ENCODE peak calls at places on chromosomes 12 and 14, in six cellular contexts. Q, C, M, E, X and W are unnamed samples.

GRCh38 chr14:37443461-37443860 is 151.6 kb downstream of the FOXA1 start:
- DNase-seq in Q (no peak), C (no peak), M (no peak), E (no peak), X (no peak), W (no peak)

GRCh38 chr14:92122351-92122677 is 545 bp downstream of the CPSF2 start:
- DNase-seq in Q (no peak), C (no peak), M (no peak), E (peak; percentile 65), X (no peak), W (peak; percentile 18)

GRCh38 chr14:90628825-90629224 is 187.4 kb downstream of the TTC7B start:
- DNase-seq in Q (no peak), C (no peak), M (no peak), E (no peak), X (no peak), W (no peak)

GRCh38 chr12:120290541-120291312 is 976 bp downstream of the RNU4-2 start:
- DNase-seq in Q (no peak), C (no peak), M (peak; percentile 30), E (peak; percentile 22), X (no peak), W (peak; percentile 35)

GRCh38 chr12:99810718-99811593 is 163.4 kb downstream of the GARIN6 start:
- DNase-seq in Q (peak; percentile 15), C (peak; percentile 21), M (no peak), E (peak; percentile 57), X (no peak), W (peak; percentile 9)

GRCh38 chr12:15899282-15899870 is 11.8 kb upstream of the DERA start:
- DNase-seq in Q (no peak), C (no peak), M (peak; percentile 13), E (peak; percentile 54), X (no peak), W (peak; percentile 30)

GRCh38 chr12:38949363-38949762 is 44.0 kb upstream of the CPNE8 start:
- DNase-seq in Q (no peak), C (no peak), M (no peak), E (no peak), X (no peak), W (peak; percentile 1)

GRCh38 chr12:6962285-6963015 is 8.0 kb downstream of the PHB2 start:
- DNase-seq in Q (no peak), C (peak; percentile 35), M (peak; percentile 29), E (no peak), X (no peak), W (no peak)

GRCh38 chr12:118984206-118984943 is 3.0 kb downstream of the SRRM4 start:
- DNase-seq in Q (no peak), C (peak; percentile 64), M (no peak), E (no peak), X (no peak), W (no peak)

GRCh38 chr14:50828738-50829471 is 2.1 kb downstream of the NIN start:
- DNase-seq in Q (no peak), C (no peak), M (no peak), E (no peak), X (no peak), W (no peak)

GRCh38 chr14:101511199-101511598 is 50.1 kb upstream of the DIO3 start:
- DNase-seq in Q (no peak), C (no peak), M (no peak), E (no peak), X (no peak), W (no peak)

GRCh38 chr12:49980501-49981158 is 7.9 kb downstream of the AQP6 start:
- DNase-seq in Q (no peak), C (peak; percentile 30), M (peak; percentile 33), E (no peak), X (no peak), W (peak; percentile 51)

GRCh38 chr12:76738824-76739579 is 24.9 kb upstream of the ZDHHC17 start:
- DNase-seq in Q (no peak), C (no peak), M (no peak), E (no peak), X (no peak), W (peak; percentile 30)

GRCh38 chr14:92352158-92352985 is 29.4 kb downstream of the SLC24A4 start:
- DNase-seq in Q (peak; percentile 40), C (no peak), M (peak; percentile 41), E (no peak), X (no peak), W (peak; percentile 13)

GRCh38 chr12:69834147-69834546 is 9.1 kb downstream of the MYRFL start:
- DNase-seq in Q (no peak), C (no peak), M (no peak), E (no peak), X (no peak), W (no peak)

GRCh38 chr14:102493096-102493495 is 16.5 kb downstream of the ANKRD9 start:
- DNase-seq in Q (no peak), C (no peak), M (no peak), E (no peak), X (no peak), W (no peak)

GRCh38 chr12:57735198-57735855 is 3.2 kb downstream of the AGAP2 start:
- DNase-seq in Q (no peak), C (peak; percentile 61), M (no peak), E (no peak), X (no peak), W (peak; percentile 23)

GRCh38 chr12:131795688-131796410 is 32.3 kb upstream of the MMP17 start:
- DNase-seq in Q (no peak), C (no peak), M (no peak), E (no peak), X (no peak), W (no peak)

GRCh38 chr14:89093083-89093482 is 268.6 kb downstream of the TTC8 start:
- DNase-seq in Q (no peak), C (no peak), M (no peak), E (no peak), X (no peak), W (no peak)

GRCh38 chr12:15404485-15404884 is 82.2 kb downstream of the PTPRO start:
- DNase-seq in Q (no peak), C (no peak), M (no peak), E (peak; percentile 20), X (no peak), W (no peak)

GRCh38 chr12:123899368-123899767 is 73.3 kb downstream of the CCDC92 start:
- DNase-seq in Q (no peak), C (no peak), M (no peak), E (no peak), X (no peak), W (no peak)

GRCh38 chr12:123898673-123899072 is 74.0 kb downstream of the CCDC92 start:
- DNase-seq in Q (no peak), C (no peak), M (no peak), E (no peak), X (no peak), W (no peak)

GRCh38 chr12:123895477-123895876 is 77.2 kb downstream of the CCDC92 start:
- DNase-seq in Q (no peak), C (no peak), M (no peak), E (no peak), X (no peak), W (peak; percentile 78)

GRCh38 chr12:123896786-123897185 is 75.8 kb downstream of the CCDC92 start:
- DNase-seq in Q (no peak), C (no peak), M (no peak), E (no peak), X (no peak), W (no peak)

DNA sequence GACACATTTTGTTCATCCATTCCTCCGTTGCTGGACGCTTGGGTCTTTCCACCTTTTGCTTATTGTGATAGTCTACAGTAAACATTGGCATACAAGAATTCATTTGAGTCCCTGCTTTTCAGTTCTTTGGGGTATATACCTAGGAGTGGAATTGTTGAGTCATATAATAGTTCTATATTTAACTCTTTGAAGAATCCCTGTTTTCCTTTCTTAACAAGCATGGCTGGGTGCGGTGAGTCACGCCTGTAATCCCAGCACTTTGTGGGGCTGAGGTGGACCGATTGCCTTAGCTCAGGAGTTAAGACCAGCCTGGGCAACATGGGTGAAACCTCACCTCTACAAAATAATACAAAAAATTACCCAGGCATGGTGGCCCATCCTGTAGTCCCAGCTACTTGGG is 75.4 kb downstream of the CCDC92 start:
- DNase-seq in Q (peak; percentile 39), C (no peak), M (no peak), E (no peak), X (no peak), W (no peak)
- H3K9ac ChIP-seq in Q (no peak overlapping the region), C (no peak overlapping the region), M (no peak overlapping the region), E (no peak overlapping the region), X (no peak overlapping the region), W (no peak overlapping the region)

DNA sequence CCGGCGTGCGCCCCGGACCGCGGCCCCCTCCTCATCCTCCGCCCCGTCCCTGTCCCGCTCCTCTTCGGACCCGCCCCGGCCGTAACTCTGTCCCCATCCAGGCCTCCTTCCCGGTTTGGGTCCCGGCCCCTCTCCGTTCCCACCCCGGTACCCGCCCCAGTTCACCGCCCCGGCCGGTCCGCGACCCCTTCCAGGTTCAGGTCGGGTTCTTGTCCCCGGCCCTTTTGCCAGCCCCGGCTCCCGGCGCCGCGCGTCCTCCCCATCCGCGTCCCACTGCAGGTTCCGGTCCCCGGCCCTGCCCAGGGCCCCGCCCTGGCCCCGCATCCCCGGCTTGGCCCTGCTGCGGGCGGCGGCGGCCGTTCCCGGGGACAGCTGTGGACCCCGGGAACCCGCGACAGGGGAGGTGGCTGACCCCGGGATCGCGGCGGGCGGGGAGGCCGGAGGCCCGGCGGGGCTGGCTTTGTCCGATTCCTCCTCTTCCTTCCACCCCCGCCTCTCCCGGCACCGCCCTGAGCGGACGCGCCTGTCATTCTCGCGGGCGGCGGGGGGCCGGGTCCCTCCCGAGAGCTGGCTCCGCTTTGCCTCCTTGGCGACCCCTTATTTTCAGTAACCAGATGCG is 601 bp downstream of the KLC1 start:
- DNase-seq in Q (no peak), C (peak; percentile 87), M (peak; percentile 63), E (no peak), X (no peak), W (no peak)
- TF ChIP-seq MAX in Q (no peak), C (peak; percentile 14), M (no peak), E (no peak), X (no peak), W (no peak)

DNA sequence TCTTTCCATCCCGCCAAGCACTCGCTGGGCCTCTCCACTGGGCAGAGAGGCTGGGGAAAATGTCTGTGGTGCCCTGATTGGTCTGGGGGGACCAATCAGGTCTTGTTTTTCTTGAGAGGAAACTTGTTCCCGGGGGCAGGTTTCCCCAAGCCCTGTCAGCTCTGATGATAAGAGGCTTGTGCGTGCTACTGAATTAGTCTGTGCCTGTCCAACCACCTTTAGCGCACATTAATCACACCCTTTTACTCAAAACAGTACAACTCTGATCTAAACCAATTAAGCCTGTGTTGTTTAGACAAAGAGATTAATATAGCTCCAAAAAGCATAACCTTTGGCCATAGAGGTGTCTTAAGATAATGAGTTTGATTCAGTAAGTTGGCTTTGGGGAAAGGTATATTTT is 580.4 kb downstream of the VRK1 start:
- DNase-seq in Q (no peak), C (no peak), M (no peak), E (no peak), X (no peak), W (no peak)
- H3K9ac ChIP-seq in Q (no peak overlapping the region), C (no peak overlapping the region), M (no peak overlapping the region), E (no peak overlapping the region), X (no peak overlapping the region), W (no peak overlapping the region)

GRCh38 chr12:130080205-130080604 is 82.1 kb upstream of the FZD10 start:
- DNase-seq in Q (no peak), C (no peak), M (no peak), E (no peak), X (no peak), W (no peak)

GRCh38 chr12:130083746-130084145 is 78.5 kb upstream of the FZD10 start:
- DNase-seq in Q (no peak), C (no peak), M (no peak), E (no peak), X (no peak), W (no peak)

GRCh38 chr12:130084359-130084758 is 77.9 kb upstream of the FZD10 start:
- DNase-seq in Q (no peak), C (no peak), M (no peak), E (no peak), X (no peak), W (no peak)

GRCh38 chr12:130081420-130081819 is 80.8 kb upstream of the FZD10 start:
- DNase-seq in Q (no peak), C (no peak), M (no peak), E (no peak), X (no peak), W (no peak)

GRCh38 chr12:130083002-130083401 is 79.3 kb upstream of the FZD10 start:
- DNase-seq in Q (no peak), C (no peak), M (no peak), E (no peak), X (no peak), W (no peak)
- TF ChIP-seq MAX in Q (no peak), C (no peak), M (no peak), E (no peak), X (no peak), W (no peak)